ENCODE peak calls at places on chromosome 17, in ten cellular contexts. C is stimulated activated CD4-positive, alpha-beta T cell treated with anti-CD3 and anti-CD28 coated beads, Interleukin-12 subunit alpha, Interleukin-12 subunit beta, amount 100 ng/mL, for 48 hours; Y is stimulated activated CD8-positive, alpha-beta memory T cell treated with anti-CD3 and anti-CD28 coated beads, Interleukin-4, amount 100 ng/mL, for 24 hours; Q is activated CD4-positive, alpha-beta T cell treated with anti-CD3 and anti-CD28 coated beads, Interleukin-2, amount 10 ng/mL, durations not matched to agents 7 days and 5 days; X is ovary; A is germinal center; R is HT-29; N is Daoy; D is AG08395; Z is suprapubic skin. H is an unnamed sample.

GRCh38 chr17:5194346-5194745 is 2.7 kb upstream of the ZNF594 start:
- DNase-seq in C (no peak), Y (no peak), Q (no peak), X (no peak), A (no peak), R (no peak), N (no peak), D (peak), Z (no peak), H (no peak)

GRCh38 chr17:80447790-80448189 is 28.6 kb downstream of the NPTX1 start:
- DNase-seq in C (no peak), Y (no peak), Q (no peak), X (no peak), A (no peak), R (no peak), N (no peak), D (no peak), Z (no peak), H (no peak)

GRCh38 chr17:2076461-2076984 is 21.6 kb downstream of the HIC1 start:
- DNase-seq in C (no peak), Y (no peak), Q (no peak), X (no peak), A (no peak), R (no peak), N (peak), D (no peak), Z (no peak), H (no peak)

GRCh38 chr17:72634621-72635020 is 457.9 kb downstream of the SLC39A11 start:
- DNase-seq in C (no peak), Y (no peak), Q (peak), X (no peak), A (no peak), R (peak), N (peak), D (no peak), Z (no peak), H (no peak)

GRCh38 chr17:31787857-31788570 is 71.0 kb downstream of the COPRS start:
- DNase-seq in C (no peak), Y (no peak), Q (no peak), X (no peak), A (no peak), R (peak), N (peak), D (peak), Z (peak), H (peak)

GRCh38 chr17:6061290-6061689 is 8.9 kb upstream of the WSCD1 start:
- DNase-seq in C (no peak), Y (no peak), Q (no peak), X (no peak), A (no peak), R (no peak), N (peak), D (peak), Z (no peak), H (peak)

GRCh38 chr17:76414334-76415295 is 30.2 kb downstream of the SPHK1 start:
- DNase-seq in C (no peak), Y (no peak), Q (no peak), X (peak), A (no peak), R (no peak), N (no peak), D (peak), Z (no peak), H (no peak)

GRCh38 chr17:50052822-50053653 is 2.9 kb upstream of the ITGA3 start:
- DNase-seq in C (no peak), Y (no peak), Q (no peak), X (peak), A (no peak), R (peak), N (no peak), D (no peak), Z (no peak), H (no peak)

GRCh38 chr17:32870969-32871368 is 6.0 kb downstream of the MYO1D start:
- DNase-seq in C (no peak), Y (no peak), Q (no peak), X (no peak), A (no peak), R (no peak), N (peak), D (peak), Z (peak), H (no peak)

GRCh38 chr17:13297198-13297597 is 279.4 kb upstream of the ELAC2 start:
- DNase-seq in C (no peak), Y (no peak), Q (no peak), X (no peak), A (no peak), R (no peak), N (no peak), D (no peak), Z (no peak), H (no peak)

GRCh38 chr17:63189082-63189481 is 223.0 kb downstream of the TANC2 start:
- DNase-seq in C (no peak), Y (no peak), Q (no peak), X (no peak), A (no peak), R (no peak), N (peak), D (peak), Z (no peak), H (peak)

GRCh38 chr17:45756266-45756989 is 27.7 kb upstream of the CRHR1 start:
- DNase-seq in C (no peak), Y (no peak), Q (no peak), X (no peak), A (no peak), R (no peak), N (no peak), D (no peak), Z (no peak), H (no peak)

GRCh38 chr17:74864866-74865395 is 5.2 kb upstream of the GRIN2C start:
- DNase-seq in C (peak), Y (peak), Q (peak), X (peak), A (peak), R (peak), N (peak), D (peak), Z (no peak), H (no peak)

H was measured in epithelial cell of proximal tubule.